ENCODE peak calls at places on chromosomes 13 and 19, in five cellular contexts. D is activated effector memory CD4-positive, alpha-beta T cell treated with anti-CD3 and anti-CD28 coated beads, Interleukin-2, amount 50 U/mL, for 16 hours; M is left ventricle myocardium superior; L is brain microvascular endothelial cell; B is NCI-H1092 treated with DMSO at 0.1 percent for 48 hours. U is an unnamed sample.

GRCh38 chr13:113843864-113844556 is 19.9 kb downstream of the GAS6 start:
- DNase-seq in D (no peak), M (no peak), L (no peak), B (no peak), U (peak; percentile 52)

GRCh38 chr13:71254384-71254783 is 612.6 kb downstream of the DACH1 start:
- DNase-seq in D (no peak), M (no peak), L (no peak), B (no peak), U (no peak)

GRCh38 chr13:97953376-97953970 is at the start of gene IPO5:
- DNase-seq in D (no peak), M (no peak), L (peak; percentile 56), B (no peak), U (no peak)

GRCh38 chr19:1615156-1615765 is 10.0 kb upstream of the UQCR11 start:
- DNase-seq in D (no peak), M (peak; percentile 16), L (no peak), B (no peak), U (no peak)

GRCh38 chr19:3243851-3244700 is 19.6 kb downstream of the CELF5 start:
- DNase-seq in D (peak; percentile 77), M (peak; percentile 47), L (peak; percentile 43), B (no peak), U (peak; percentile 51)

GRCh38 chr19:42563352-42564210 is 31.1 kb downstream of the CEACAM8 start:
- DNase-seq in D (no peak), M (peak; percentile 35), L (peak; percentile 36), B (peak; percentile 49), U (no peak)

GRCh38 chr19:52786078-52786463 is 520 bp downstream of the ZNF600 start:
- DNase-seq in D (no peak), M (peak; percentile 28), L (no peak), B (no peak), U (no peak)

GRCh38 chr19:4052993-4053422 is 13.7 kb downstream of the ZBTB7A start:
- DNase-seq in D (no peak), M (no peak), L (no peak), B (no peak), U (no peak)

GRCh38 chr19:51122112-51122981 is 2.4 kb upstream of the SIGLEC9 start:
- DNase-seq in D (no peak), M (no peak), L (peak; percentile 38), B (no peak), U (no peak)

GRCh38 chr19:17755977-17756670 is 4.8 kb downstream of the FCHO1 start:
- DNase-seq in D (peak; percentile 80), M (peak; percentile 68), L (peak; percentile 25), B (peak; percentile 82), U (no peak)

GRCh38 chr19:7547153-7547552 is 11.6 kb downstream of the PNPLA6 start:
- DNase-seq in D (no peak), M (no peak), L (no peak), B (no peak), U (no peak)

GRCh38 chr13:41075034-41075433 is 13.7 kb downstream of the WBP4 start:
- DNase-seq in D (no peak), M (no peak), L (no peak), B (no peak), U (no peak)

GRCh38 chr13:45878966-45879365 is 27.4 kb upstream of the SIAH3 start:
- DNase-seq in D (no peak), M (no peak), L (no peak), B (no peak), U (no peak)

GRCh38 chr13:42270160-42270856 is 1.6 kb upstream of the AKAP11 start:
- DNase-seq in D (no peak), M (no peak), L (no peak), B (no peak), U (no peak)

GRCh38 chr13:76993021-76993420 is 1.1 kb downstream of the CLN5 start:
- DNase-seq in D (no peak), M (no peak), L (no peak), B (no peak), U (no peak)

GRCh38 chr13:31060655-31061054 is 101.0 kb downstream of the HSPH1 start:
- DNase-seq in D (no peak), M (no peak), L (no peak), B (no peak), U (no peak)

GRCh38 chr13:41345921-41346589 is 35.0 kb downstream of the NAA16 start:
- DNase-seq in D (no peak), M (no peak), L (no peak), B (no peak), U (no peak)

GRCh38 chr19:16497042-16497441 is 848 bp downstream of the C19orf44 start:
- DNase-seq in D (no peak), M (no peak), L (no peak), B (no peak), U (peak; percentile 14)

GRCh38 chr13:80341771-80342271 is 895 bp upstream of the SPRY2 start:
- DNase-seq in D (no peak), M (peak; percentile 69), L (peak; percentile 40), B (peak; percentile 72), U (peak; percentile 52)

GRCh38 chr19:13082192-13083007 is 20.3 kb downstream of the LYL1 start:
- DNase-seq in D (no peak), M (no peak), L (peak; percentile 68), B (peak; percentile 35), U (no peak)

GRCh38 chr13:71644579-71644978 is 222.4 kb downstream of the DACH1 start:
- DNase-seq in D (no peak), M (no peak), L (no peak), B (no peak), U (no peak)

GRCh38 chr13:31431722-31432137 is 232.0 kb downstream of the B3GLCT start:
- DNase-seq in D (peak; percentile 79), M (peak; percentile 56), L (peak; percentile 39), B (peak; percentile 1), U (peak; percentile 48)

GRCh38 chr19:49930483-49931011 is 1.2 kb upstream of the NUP62 start:
- DNase-seq in D (no peak), M (peak; percentile 47), L (no peak), B (no peak), U (peak; percentile 68)

GRCh38 chr19:19538767-19539166 is 702 bp downstream of the CILP2 start:
- DNase-seq in D (no peak), M (no peak), L (no peak), B (no peak), U (no peak)

GRCh38 chr19:49552749-49553148 is 24.9 kb downstream of the RCN3 start:
- DNase-seq in D (no peak), M (no peak), L (no peak), B (no peak), U (no peak)

GRCh38 chr19:5953680-5954213 is 24.2 kb downstream of the RANBP3 start:
- DNase-seq in D (peak; percentile 73), M (no peak), L (peak; percentile 32), B (peak; percentile 58), U (no peak)

GRCh38 chr13:23848019-23848418 is 41.2 kb downstream of the MIPEP start:
- DNase-seq in D (no peak), M (no peak), L (no peak), B (no peak), U (no peak)

GRCh38 chr19:33678796-33679195 is 57.0 kb downstream of the CHST8 start:
- DNase-seq in D (peak; percentile 27), M (no peak), L (no peak), B (peak; percentile 92), U (no peak)

GRCh38 chr19:55528030-55528801 is 8.7 kb downstream of the SBK2 start:
- DNase-seq in D (no peak), M (no peak), L (no peak), B (peak; percentile 94), U (no peak)

GRCh38 chr13:25756916-25757315 is 294.9 kb downstream of the SHISA2 start:
- DNase-seq in D (no peak), M (no peak), L (no peak), B (peak; percentile 19), U (no peak)

U was measured in left cardiac atrium.